ENCODE peak calls at places on chromosomes 2 and 18, in seven cellular contexts. L is GM10248, N is neural progenitor cell, Q is mesothelial cell of epicardium, Y is psoas muscle, W is brain microvascular endothelial cell, X is breast epithelium. J is an unnamed sample.

GRCh38 chr2:84694088-84694622 is 177.9 kb downstream of the DNAH6 start:
- DNase-seq in Q (no peak), N (no peak), W (no peak), X (no peak), L (no peak), Y (no peak), J (no peak)

GRCh38 chr2:239268082-239268481 is 132.7 kb downstream of the HDAC4 start:
- DNase-seq in L (no peak), X (peak), Q (no peak), W (no peak), Y (peak), N (no peak), J (no peak)

GRCh38 chr2:45922577-45922988 is 271.1 kb downstream of the PRKCE start:
- DNase-seq in W (peak), N (peak), Q (no peak), Y (no peak), L (no peak), X (no peak), J (no peak)

GRCh38 chr2:38835015-38835601 is 40.6 kb downstream of the DHX57 start:
- DNase-seq in Y (no peak), N (peak), X (no peak), L (no peak), W (peak), Q (no peak), J (no peak)

GRCh38 chr18:70289351-70290330 is 796 bp downstream of the SOCS6 start:
- DNase-seq in X (no peak), Q (peak), N (peak), W (no peak), L (peak), Y (peak), J (peak)

GRCh38 chr2:160225722-160226121 is 25.6 kb upstream of the ITGB6 start:
- DNase-seq in L (no peak), N (no peak), X (no peak), W (no peak), Q (no peak), Y (no peak), J (no peak)

GRCh38 chr2:35978218-35978617 is 377.4 kb upstream of the CRIM1 start:
- DNase-seq in W (no peak), X (no peak), L (peak), Y (no peak), Q (no peak), N (no peak), J (peak)

GRCh38 chr2:28751956-28752607 is 452 bp downstream of the PPP1CB start:
- DNase-seq in L (peak), Y (no peak), N (peak), X (no peak), Q (no peak), W (no peak), J (no peak)

GRCh38 chr18:45785015-45785597 is 40.4 kb upstream of the SIGLEC15 start:
- DNase-seq in N (no peak), X (no peak), Y (no peak), Q (no peak), W (peak), L (no peak), J (no peak)

GRCh38 chr2:176079851-176080539 is 3.8 kb downstream of the EVX2 start:
- DNase-seq in W (no peak), L (peak), X (no peak), Y (peak), N (peak), Q (peak), J (peak)
- TF ChIP-seq CTCF in W (peak), L (peak), X (no peak), Y (peak), N (peak), Q (peak), J (peak)

GRCh38 chr18:73646196-73646595 is 501.4 kb downstream of the FBXO15 start:
- DNase-seq in Q (no peak), L (no peak), Y (no peak), N (no peak), W (no peak), X (no peak), J (no peak)
- TF ChIP-seq CTCF in Q (no peak), L (no peak), Y (no peak), N (no peak), W (no peak), X (no peak), J (no peak)

DNA sequence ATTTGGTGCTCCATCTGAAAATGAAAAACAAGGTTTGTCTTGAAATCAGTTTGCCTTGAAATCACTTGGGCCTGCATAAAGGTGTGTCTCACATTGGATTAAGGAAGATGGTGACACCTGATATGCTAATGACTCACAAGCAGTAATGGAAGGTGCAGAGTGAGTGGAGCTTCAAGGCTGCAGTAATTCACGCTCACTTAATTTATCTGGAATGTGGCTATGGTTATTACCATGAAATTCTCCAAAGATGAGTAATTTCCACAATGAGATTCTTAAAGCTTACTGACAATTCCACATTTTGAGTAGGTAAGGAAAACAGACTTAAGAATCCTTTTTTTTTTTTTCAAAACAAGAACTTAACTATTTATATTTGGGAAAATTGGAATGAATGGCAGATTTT is 156.8 kb downstream of the PAX3 start:
- DNase-seq in N (no peak), L (no peak), Q (no peak), Y (no peak), X (no peak), W (no peak), J (no peak)
- TF ChIP-seq CTCF in N (no peak), L (no peak), Q (no peak), Y (no peak), X (no peak), W (no peak), J (no peak)

DNA sequence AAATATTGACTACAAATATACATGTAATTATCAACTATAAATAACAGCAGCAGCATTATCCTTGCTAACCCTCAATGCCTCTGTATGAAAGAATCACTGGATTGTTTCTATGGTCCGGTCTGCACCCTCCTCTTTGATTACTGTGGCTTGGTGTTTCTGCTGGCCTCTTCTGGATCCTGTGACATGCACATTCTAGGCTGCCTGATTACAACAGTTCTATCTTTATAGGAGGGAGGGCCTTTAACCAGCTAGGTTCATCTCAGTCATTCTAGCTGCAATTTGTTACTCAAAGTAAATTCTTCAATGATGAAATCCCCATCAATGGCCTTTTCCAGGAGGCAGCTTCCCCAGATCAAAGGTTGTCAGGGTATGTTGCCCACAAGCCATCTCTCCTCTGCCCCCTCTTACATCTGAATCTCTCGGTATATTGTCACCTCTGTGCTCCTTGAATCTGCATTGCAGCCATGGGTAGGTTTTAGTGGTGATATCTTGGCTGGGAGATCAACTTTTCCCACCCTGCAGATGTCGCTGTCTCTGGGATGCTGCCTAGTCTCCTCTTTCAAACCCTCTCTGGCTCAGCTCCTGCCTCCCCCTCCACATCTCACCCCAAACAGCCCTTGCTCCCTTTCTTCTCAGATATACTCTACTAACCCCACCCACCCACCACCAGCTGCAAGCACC is 106.3 kb upstream of the BZW1 start:
- DNase-seq in W (peak), L (no peak), X (no peak), Q (no peak), Y (no peak), N (peak), J (no peak)
- TF ChIP-seq CTCF in W (peak), L (no peak), X (no peak), Q (no peak), Y (no peak), N (peak), J (no peak)

GRCh38 chr2:143717532-143718168 is 588.4 kb downstream of the ARHGAP15 start:
- DNase-seq in W (no peak), X (no peak), L (no peak), Y (no peak), N (no peak), Q (no peak), J (no peak)

GRCh38 chr2:143716527-143716926 is 587.3 kb downstream of the ARHGAP15 start:
- DNase-seq in W (no peak), Q (no peak), L (no peak), N (no peak), X (no peak), Y (no peak), J (no peak)

GRCh38 chr2:143725425-143725824 is 596.2 kb downstream of the ARHGAP15 start:
- DNase-seq in Q (no peak), N (no peak), W (no peak), X (no peak), Y (no peak), L (no peak), J (no peak)

GRCh38 chr2:143717053-143717452 is 587.8 kb downstream of the ARHGAP15 start:
- DNase-seq in Q (no peak), X (no peak), N (no peak), Y (no peak), L (no peak), W (no peak), J (no peak)

DNA sequence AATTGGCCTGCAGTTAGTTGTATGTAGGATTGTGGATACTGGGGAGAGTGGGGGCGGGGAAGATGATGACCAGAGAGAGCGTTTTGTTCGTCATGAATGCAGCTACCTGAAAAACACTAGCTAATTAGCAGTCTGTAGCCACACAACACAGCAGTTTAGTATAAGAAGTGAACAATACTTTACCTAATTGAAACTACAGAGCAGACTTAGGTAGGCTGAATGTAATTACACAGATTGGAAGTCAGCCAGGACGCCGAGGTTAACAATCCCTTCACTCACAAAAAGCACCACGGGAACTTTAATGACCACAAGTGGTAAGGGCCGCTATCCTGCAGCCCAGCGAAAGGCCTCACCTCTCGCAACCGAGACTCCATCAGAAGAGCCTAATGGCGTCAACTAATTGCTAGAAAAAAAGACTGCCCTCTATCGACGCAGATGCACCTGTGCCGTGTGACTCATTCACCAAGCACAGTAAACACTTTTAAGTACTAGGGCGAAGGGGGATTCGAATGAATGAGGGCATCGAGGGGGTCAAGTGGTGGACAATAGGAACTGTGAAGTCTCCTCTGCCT is 591.0 kb downstream of the ARHGAP15 start:
- DNase-seq in Y (no peak), L (no peak), Q (no peak), W (no peak), X (no peak), N (peak), J (no peak)
- TF ChIP-seq CTCF in Y (no peak), L (no peak), Q (no peak), W (no peak), X (no peak), N (peak), J (no peak)

GRCh38 chr2:8329660-8330622 is 351.9 kb upstream of the ID2 start:
- DNase-seq in Q (no peak), W (no peak), N (peak), X (no peak), Y (no peak), L (no peak), J (no peak)
- TF ChIP-seq CTCF in Q (no peak), W (no peak), N (no peak), X (no peak), Y (no peak), L (no peak), J (no peak)

J was measured in GM13977.